ENCODE peak calls at places on chromosomes 4 and X, in four cellular contexts. I is H4, V is astrocyte of the cerebellum, N is foreskin fibroblast. F is an unnamed sample.

GRCh38 chr4:62490635-62491034 is 1290.5 kb downstream of the ADGRL3 start:
- DNase-seq in I (no peak), V (no peak), N (no peak), F (no peak)

GRCh38 chr4:23476514-23477090 is 413.2 kb downstream of the PPARGC1A start:
- DNase-seq in I (no peak), N (no peak), V (no peak), F (no peak)

GRCh38 chr4:174318829-174319764 is 35.4 kb downstream of the CEP44 start:
- DNase-seq in V (no peak), N (peak; percentile 63), I (peak; percentile 21), F (no peak)

GRCh38 chrX:17474892-17475291 is 99.9 kb downstream of the NHS start:
- DNase-seq in N (peak; percentile 57), V (no peak), I (no peak), F (no peak)

GRCh38 chr4:183797041-183797444 is 108.1 kb upstream of the STOX2 start:
- DNase-seq in V (no peak), I (no peak), N (peak; percentile 4), F (no peak)

GRCh38 chr4:91256043-91256442 is 1047.7 kb upstream of the GRID2 start:
- DNase-seq in V (no peak), N (no peak), I (no peak), F (no peak)

GRCh38 chrX:115031989-115032388 is 14.6 kb upstream of the IL13RA2 start:
- DNase-seq in N (no peak), I (no peak), V (no peak), F (no peak)

GRCh38 chrX:42093756-42094155 is 170.4 kb upstream of the CASK start:
- DNase-seq in I (no peak), V (no peak), N (no peak), F (no peak)

GRCh38 chrX:14936561-14936960 is 63.3 kb downstream of the MOSPD2 start:
- DNase-seq in I (peak; percentile 62), V (peak; percentile 23), N (peak; percentile 72), F (no peak)

GRCh38 chrX:116238093-116238492 is 67.5 kb downstream of the AGTR2 start:
- DNase-seq in N (no peak), I (no peak), V (no peak), F (no peak)

F was measured in naive thymus-derived CD4-positive, alpha-beta T cell.